ENCODE peak calls at places on chromosomes 11 and 22, in five cellular contexts. C is right cardiac atrium; M is kidney; E is CD4-positive, alpha-beta memory T cell; O is lower lobe of right lung. T is an unnamed sample. For H3K4me1, the result is how much of the 10 kb centered on the place peaks cover.

GRCh38 chr11:45405916-45406670 is 120.0 kb upstream of the SYT13 start:
- DNase-seq in C (no peak), M (no peak), E (no peak), O (no peak), T (no peak)

GRCh38 chr22:23216331-23217170 is 36.2 kb downstream of the BCR start:
- DNase-seq in C (peak), M (peak), E (peak), O (peak), T (no peak)

GRCh38 chr11:2690596-2691354 is 9.0 kb downstream of the KCNQ1OT1 start:
- DNase-seq in C (no peak), M (peak), E (no peak), O (no peak), T (no peak)

GRCh38 chr11:86955674-86956522 is 703 bp upstream of the FZD4 start:
- DNase-seq in C (peak), M (peak), E (peak), O (peak), T (peak)

GRCh38 chr11:101444164-101444563 is 139.6 kb downstream of the TRPC6 start:
- DNase-seq in C (no peak), M (no peak), E (no peak), O (no peak), T (no peak)

GRCh38 chr11:9096427-9096826 is 5.0 kb upstream of the SCUBE2 start:
- DNase-seq in C (no peak), M (no peak), E (no peak), O (no peak), T (no peak)

GRCh38 chr11:65661599-65662246 is 993 bp downstream of the RELA start:
- DNase-seq in C (peak), M (peak), E (no peak), O (no peak), T (no peak)

GRCh38 chr11:133961890-133962289 is 5.1 kb upstream of the IGSF9B start:
- DNase-seq in C (peak), M (no peak), E (no peak), O (no peak), T (no peak)

GRCh38 chr11:128757235-128757711 is 63.4 kb downstream of the FLI1 start:
- DNase-seq in C (no peak), M (no peak), E (peak), O (peak), T (no peak)

GRCh38 chr11:76657139-76657823 is 13.3 kb downstream of the LRRC32 start:
- DNase-seq in C (peak), M (peak), E (no peak), O (peak), T (no peak)

GRCh38 chr22:19210188-19210587 is 31.7 kb upstream of the SLC25A1 start:
- DNase-seq in C (no peak), M (no peak), E (no peak), O (no peak), T (no peak)

GRCh38 chr11:18145837-18146236 is 13.5 kb downstream of the MRGPRX3 start:
- DNase-seq in C (no peak), M (no peak), E (no peak), O (no peak), T (no peak)

GRCh38 chr11:9385288-9385902 is 943 bp downstream of the IPO7 start:
- DNase-seq in C (no peak), M (no peak), E (no peak), O (no peak), T (no peak)

GRCh38 chr11:58830693-58831301 is 13.7 kb downstream of the GLYATL2 start:
- DNase-seq in C (peak), M (peak), E (no peak), O (no peak), T (no peak)

GRCh38 chr22:41768420-41768819 is 32.1 kb upstream of the CCDC134 start:
- DNase-seq in C (no peak), M (no peak), E (no peak), O (no peak), T (no peak)

GRCh38 chr11:122155001-122155400 is 39.0 kb upstream of the BLID start:
- DNase-seq in C (no peak), M (no peak), E (no peak), O (no peak), T (no peak)

GRCh38 chr11:65422633-65423515 is at the start of gene NEAT1:
- DNase-seq in C (peak), M (peak), E (peak), O (peak), T (peak)

GRCh38 chr11:21897203-21897602 is 295.7 kb upstream of the ANO5 start:
- DNase-seq in C (no peak), M (no peak), E (no peak), O (no peak), T (no peak)

GRCh38 chr11:85791326-85791990 is 19.5 kb downstream of the SYTL2 start:
- DNase-seq in C (no peak), M (no peak), E (no peak), O (no peak), T (no peak)

GRCh38 chr11:116881153-116881552 is 43.7 kb upstream of the APOA1 start:
- DNase-seq in C (no peak), M (no peak), E (no peak), O (no peak), T (no peak)
- H3K27ac ChIP-seq in C (no peak), M (no peak), E (no peak), O (no peak), T (no peak)

GRCh38 chr11:1049431-1049891 is 12.9 kb upstream of the MUC6 start:
- DNase-seq in C (peak), M (peak), E (no peak), O (peak), T (no peak)
- H3K4me1 ChIP-seq in C (under half), M (under half), E (under half), O (under half), T (under half)

DNA sequence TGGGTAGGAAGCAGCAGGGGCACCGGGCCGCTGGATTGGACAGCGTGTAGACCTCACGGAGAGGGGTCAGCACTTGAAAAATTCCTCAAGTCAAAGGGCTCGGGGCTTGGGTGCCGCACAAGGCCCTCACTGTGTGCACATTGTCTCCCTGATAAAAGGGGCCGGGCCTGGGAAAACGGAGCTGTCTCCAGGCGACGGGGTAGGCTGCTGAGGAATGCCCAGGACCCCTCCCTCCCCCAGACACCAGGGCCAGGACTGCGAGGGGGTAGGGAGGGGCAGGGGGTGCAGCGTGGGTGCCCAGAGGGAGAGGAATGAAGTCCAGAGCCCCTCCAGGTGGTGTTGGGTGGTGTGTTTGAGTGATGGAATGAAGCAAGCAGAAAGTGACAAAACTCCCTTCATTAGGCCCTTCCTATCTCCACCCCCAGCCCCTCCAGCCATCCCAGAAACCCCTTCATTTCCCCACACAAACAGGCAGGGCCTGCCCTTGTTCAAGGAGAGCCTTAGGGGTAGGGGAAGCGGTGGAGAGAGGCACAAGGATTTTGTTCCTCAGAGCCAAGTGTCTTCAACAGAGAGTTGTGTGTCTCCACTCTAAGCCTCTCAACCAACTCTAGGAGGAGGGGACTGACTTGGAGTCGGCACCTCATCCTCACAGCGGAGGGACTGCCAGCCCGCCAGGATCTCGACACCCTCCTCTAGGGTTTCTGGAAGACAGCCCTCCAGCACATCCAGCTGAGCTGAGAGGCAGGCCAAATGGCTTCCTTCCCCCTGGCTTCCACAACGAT is 63.9 kb downstream of the SYN3 start:
- DNase-seq in C (peak), M (no peak), E (no peak), O (no peak), T (peak)
- H3K27ac ChIP-seq in C (no peak), M (no peak), E (no peak), O (peak), T (peak)

GRCh38 chr22:39997421-39997820 is 2.7 kb downstream of the FAM83F start:
- DNase-seq in C (no peak), M (peak), E (no peak), O (no peak), T (no peak)
- H3K4me1 ChIP-seq in C (under half), M (under half), E (under half), O (under half), T (under half)

DNA sequence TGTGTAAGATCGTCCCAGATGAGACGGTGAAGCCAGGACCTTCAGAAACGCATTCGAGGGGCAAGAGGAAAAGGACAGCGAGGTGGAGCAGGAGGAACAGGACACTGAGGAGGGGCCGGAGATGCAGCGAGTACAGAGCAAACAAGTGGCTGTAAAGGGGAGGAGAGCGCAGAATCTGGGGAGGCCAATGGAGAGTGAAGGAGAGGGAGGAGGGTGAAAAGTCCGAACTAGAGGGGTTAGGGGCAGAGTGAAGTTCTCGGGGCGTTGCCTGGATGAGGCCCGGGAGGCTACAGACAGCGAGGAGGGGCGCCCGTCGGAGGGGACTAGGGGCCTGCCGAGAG is 8.8 kb upstream of the PPIL2 start:
- DNase-seq in C (no peak), M (no peak), E (no peak), O (no peak), T (no peak)
- H3K27ac ChIP-seq in C (no peak), M (no peak), E (no peak), O (peak), T (peak)

GRCh38 chr22:38755155-38755910 is 465 bp downstream of the SUN2 start:
- DNase-seq in C (peak), M (peak), E (peak), O (peak), T (peak)
- H3K4me1 ChIP-seq in C (under half), M (under half), E (half or more), O (half or more), T (under half)

DNA sequence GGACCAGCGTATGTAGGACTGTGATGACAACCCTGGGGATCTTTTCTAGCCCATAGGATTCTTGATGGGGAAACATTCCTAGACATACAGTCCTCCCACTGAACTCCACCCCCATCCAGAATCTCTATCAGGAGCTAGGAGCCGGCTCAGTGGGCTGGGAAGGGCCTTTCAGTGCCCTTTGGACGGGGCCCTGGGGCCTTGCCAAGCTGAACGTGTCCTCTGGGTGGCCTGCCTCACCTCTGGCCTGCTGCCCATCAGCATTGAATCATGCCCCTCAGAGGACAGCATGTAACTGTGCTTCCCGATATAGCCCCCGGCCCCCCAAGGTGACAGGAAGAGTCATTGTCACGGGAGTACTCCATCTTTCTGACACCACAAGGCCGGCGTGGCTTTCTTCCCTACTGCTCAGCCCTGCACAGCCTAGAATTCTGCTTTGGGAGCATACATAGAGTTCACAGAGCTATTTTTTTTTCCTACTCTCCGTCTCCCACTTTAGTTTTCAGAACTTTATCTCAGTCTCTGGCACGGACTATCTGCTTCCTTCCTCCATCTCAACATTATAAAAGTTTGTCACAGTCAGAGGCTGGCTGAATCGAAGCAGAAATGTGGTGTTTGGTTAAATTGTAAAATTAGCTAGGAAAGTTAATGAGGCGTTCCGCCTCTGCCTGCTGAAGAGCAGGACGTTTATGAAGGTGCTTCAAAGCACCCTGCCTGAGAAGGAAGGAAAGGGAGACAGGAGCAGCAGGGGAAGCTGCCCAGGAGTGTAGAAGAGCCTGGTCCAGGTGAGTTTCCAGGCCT is 111.9 kb downstream of the ZBTB16 start:
- DNase-seq in C (peak), M (peak), E (no peak), O (peak), T (no peak)
- H3K27ac ChIP-seq in C (peak), M (peak), E (no peak), O (peak), T (no peak)

GRCh38 chr11:72370201-72370600 is 64.1 kb downstream of the CLPB start:
- DNase-seq in C (no peak), M (no peak), E (no peak), O (no peak), T (no peak)
- H3K4me1 ChIP-seq in C (under half), M (under half), E (under half), O (under half), T (under half)